ENCODE peak calls at places on chromosomes 5 and 9, in six cellular contexts. K is prostate gland, E is hepatocyte, G is IMR-90, J is lower leg skin, A is ascending aorta. F is an unnamed sample.

GRCh38 chr9:34170252-34170915 is 8.5 kb upstream of the UBAP1 start:
- DNase-seq in K (no peak), E (no peak), G (no peak), J (peak), A (no peak), F (no peak)

GRCh38 chr9:126819482-126819881 is 14.6 kb downstream of the ZBTB43 start:
- DNase-seq in K (no peak), E (no peak), G (no peak), J (no peak), A (no peak), F (peak)

GRCh38 chr9:90641868-90642558 is 611 bp downstream of the DIRAS2 start:
- DNase-seq in K (no peak), E (peak), G (no peak), J (no peak), A (no peak), F (no peak)

GRCh38 chr5:178859625-178860521 is at the start of gene ZNF354B:
- DNase-seq in K (peak), E (peak), G (peak), J (peak), A (peak), F (peak)

GRCh38 chr9:129177791-129178578 is at the start of gene IER5L:
- DNase-seq in K (peak), E (peak), G (peak), J (peak), A (peak), F (peak)

GRCh38 chr5:168073991-168074800 is 217.2 kb upstream of the WWC1 start:
- DNase-seq in K (no peak), E (no peak), G (no peak), J (no peak), A (no peak), F (no peak)

GRCh38 chr5:95848701-95849100 is 26.2 kb upstream of the GLRX start:
- DNase-seq in K (no peak), E (no peak), G (peak), J (no peak), A (no peak), F (no peak)

GRCh38 chr9:12775963-12776774 is 1.3 kb downstream of the LURAP1L start:
- DNase-seq in K (peak), E (peak), G (peak), J (peak), A (peak), F (peak)

GRCh38 chr9:91978739-91979414 is 28.8 kb upstream of the ROR2 start:
- DNase-seq in K (peak), E (peak), G (peak), J (no peak), A (no peak), F (no peak)
- TF ChIP-seq CTCF in K (peak), E (peak), G (peak), J (no peak), A (no peak), F (peak)

GRCh38 chr9:967436-967835 is 9.0 kb upstream of the DMRT3 start:
- DNase-seq in K (no peak), E (no peak), G (no peak), J (no peak), A (no peak), F (no peak)

GRCh38 chr9:966936-967335 is 9.5 kb upstream of the DMRT3 start:
- DNase-seq in K (no peak), E (no peak), G (no peak), J (no peak), A (no peak), F (no peak)

GRCh38 chr9:969693-970309 is 6.7 kb upstream of the DMRT3 start:
- DNase-seq in K (no peak), E (no peak), G (no peak), J (peak), A (no peak), F (no peak)

GRCh38 chr9:969310-969692 is 7.2 kb upstream of the DMRT3 start:
- DNase-seq in K (no peak), E (no peak), G (no peak), J (peak), A (no peak), F (no peak)

GRCh38 chr9:967851-968641 is 8.4 kb upstream of the DMRT3 start:
- DNase-seq in K (no peak), E (no peak), G (peak), J (peak), A (no peak), F (no peak)
- H3K4me3 ChIP-seq in K (no peak), E (no peak), G (no peak), J (no peak), A (no peak), F (peak)

DNA sequence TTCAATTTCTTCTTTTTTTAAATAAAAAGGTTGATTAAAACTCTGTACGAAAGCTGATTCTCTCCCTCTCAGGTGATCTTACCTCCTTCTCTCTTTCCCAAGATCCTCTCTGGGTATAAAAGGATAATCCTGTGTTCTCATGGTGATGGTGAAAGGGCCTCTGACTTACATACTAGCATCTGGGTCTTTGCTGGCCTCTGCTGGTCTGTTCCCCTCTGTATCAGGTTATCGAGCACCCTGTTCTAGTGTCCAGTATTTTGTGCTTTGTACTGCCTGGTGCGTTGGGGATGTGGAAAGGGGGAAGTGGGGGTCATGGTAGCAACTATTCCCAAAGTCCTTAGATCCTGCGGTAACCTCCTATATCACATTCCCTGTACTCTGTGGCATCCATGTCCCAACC is 328.9 kb downstream of the NR2F1-AS1 start:
- DNase-seq in K (no peak), E (no peak), G (no peak), J (no peak), A (no peak), F (no peak)
- TF ChIP-seq CTCF in K (no peak), E (no peak), G (no peak), J (no peak), A (no peak), F (no peak)

DNA sequence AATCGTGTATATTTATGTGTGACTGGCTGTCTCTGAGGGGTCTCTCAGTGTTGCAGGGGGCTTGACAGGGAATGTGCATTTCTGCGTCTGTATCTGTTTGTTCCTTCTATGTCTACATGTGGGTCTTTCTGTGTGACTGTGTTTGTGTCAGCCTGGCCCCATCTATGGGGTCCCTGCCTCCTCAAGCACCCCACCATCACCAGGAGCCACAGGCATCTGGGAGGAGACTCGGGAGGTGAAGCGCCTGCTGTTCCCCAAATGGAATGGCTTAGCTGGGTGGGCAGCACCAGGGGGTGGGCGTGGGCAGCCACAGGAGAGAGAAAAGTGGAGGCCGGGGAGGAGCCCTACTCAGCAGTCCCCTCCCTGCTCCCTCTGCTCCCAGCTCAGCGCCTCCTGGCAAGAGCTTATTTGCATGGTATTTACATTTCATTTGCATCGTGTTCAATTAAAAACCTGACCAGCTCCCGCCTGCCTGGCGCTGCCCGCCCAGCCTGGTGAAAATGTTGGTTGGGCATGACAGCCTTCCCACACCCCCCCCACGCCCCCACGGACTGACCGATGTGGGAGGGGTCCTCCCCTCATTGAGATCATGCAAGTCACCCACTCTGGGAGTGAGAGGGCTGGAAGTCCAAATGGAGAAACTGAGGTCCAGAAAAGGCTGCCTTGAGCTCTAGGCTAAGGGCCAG is 50.5 kb downstream of the CXXC5 start:
- DNase-seq in K (peak), E (peak), G (peak), J (peak), A (peak), F (no peak)
- H3K4me3 ChIP-seq in K (no peak), E (no peak), G (no peak), J (no peak), A (no peak), F (no peak)

DNA sequence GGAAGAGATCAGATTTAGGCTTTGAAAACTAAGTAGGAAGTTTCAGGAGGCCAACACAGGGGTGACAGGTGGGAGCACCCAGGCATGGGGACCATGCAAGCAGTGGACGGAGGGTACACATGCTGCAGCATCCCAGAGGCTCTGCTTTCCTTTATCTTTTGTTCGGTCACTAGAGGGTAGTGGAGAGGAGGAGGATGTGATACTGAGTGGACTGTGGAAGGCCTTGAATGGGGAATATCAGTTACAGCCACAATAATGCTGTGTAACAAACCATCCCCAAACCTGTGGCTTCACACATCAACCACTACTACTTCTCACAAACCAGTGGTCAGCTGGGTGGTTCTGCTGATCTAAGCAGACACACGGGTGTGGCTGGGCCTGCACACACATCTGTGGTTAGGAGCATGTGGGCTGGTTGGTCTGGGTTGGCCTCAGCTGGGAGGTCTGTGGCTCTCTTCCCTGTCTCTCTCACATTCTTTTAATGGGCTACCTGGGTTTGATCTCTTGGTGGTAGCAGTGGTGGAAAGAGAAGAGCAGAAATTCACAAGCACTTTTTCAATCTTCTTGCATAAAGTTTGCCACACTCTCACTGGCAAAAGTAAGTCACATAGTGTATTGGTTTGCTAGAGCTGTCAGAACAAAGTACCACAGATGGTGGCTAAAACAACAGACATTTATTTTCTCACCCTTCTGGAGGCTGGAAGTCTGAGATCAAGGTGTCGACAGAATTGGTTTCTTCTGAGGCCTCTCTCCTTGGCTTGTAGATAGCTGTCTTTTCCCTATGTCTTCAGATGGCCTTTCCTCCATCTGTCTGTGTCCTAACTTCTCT is 238.7 kb downstream of the AGTPBP1 start:
- DNase-seq in K (no peak), E (no peak), G (no peak), J (no peak), A (no peak), F (no peak)
- TF ChIP-seq CTCF in K (no peak), E (no peak), G (no peak), J (no peak), A (no peak), F (no peak)

GRCh38 chr5:163409384-163409783 is 28.0 kb upstream of the CCNG1 start:
- DNase-seq in K (no peak), E (no peak), G (no peak), J (no peak), A (no peak), F (no peak)

GRCh38 chr5:163404364-163404763 is 33.0 kb upstream of the CCNG1 start:
- DNase-seq in K (no peak), E (no peak), G (no peak), J (no peak), A (no peak), F (no peak)

GRCh38 chr5:163410505-163410904 is 26.9 kb upstream of the CCNG1 start:
- DNase-seq in K (no peak), E (no peak), G (no peak), J (no peak), A (no peak), F (no peak)

GRCh38 chr5:163407034-163407652 is 30.3 kb upstream of the CCNG1 start:
- DNase-seq in K (no peak), E (no peak), G (no peak), J (no peak), A (no peak), F (peak)

GRCh38 chr5:163408311-163408923 is 29.0 kb upstream of the CCNG1 start:
- DNase-seq in K (peak), E (peak), G (peak), J (peak), A (no peak), F (no peak)
- H3K4me3 ChIP-seq in K (no peak), E (no peak), G (no peak), J (no peak), A (no peak), F (no peak)

DNA sequence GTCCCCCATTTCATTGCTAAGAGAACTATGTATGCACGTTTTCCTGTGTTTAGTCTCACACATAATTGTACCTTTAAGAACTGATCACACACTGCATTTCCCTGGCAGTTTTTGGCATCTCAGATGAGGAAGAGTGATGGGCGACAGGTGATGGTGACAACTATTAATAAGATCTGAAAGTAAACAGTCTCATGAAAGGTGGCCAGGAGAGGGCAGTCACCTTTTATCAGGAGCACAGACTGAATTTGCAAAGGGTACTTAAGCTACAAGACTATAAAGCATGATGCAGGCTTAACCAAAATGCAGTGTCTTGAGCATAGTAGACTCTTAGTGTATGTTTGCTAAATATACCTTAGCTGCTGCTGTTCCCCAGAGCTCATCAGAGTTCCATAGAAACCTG is 91.5 kb downstream of the GHR start:
- DNase-seq in K (no peak), E (no peak), G (no peak), J (no peak), A (no peak), F (no peak)
- TF ChIP-seq CTCF in K (no peak), E (peak), G (no peak), J (no peak), A (no peak), F (peak)